ENCODE peak calls at places on chromosomes 3 and 15, in ten cellular contexts. F, G, C, D, A, U, P, S, W and E are unnamed samples.

GRCh38 chr3:141465221-141465620 is 21.6 kb upstream of the RASA2 start:
- DNase-seq in F (no peak), G (no peak), C (no peak), D (peak; percentile 24), A (no peak), U (no peak), P (peak; percentile 35), S (no peak), W (no peak), E (no peak)

GRCh38 chr15:93974804-93975481 is 256.4 kb upstream of the MCTP2 start:
- DNase-seq in F (no peak), G (no peak), C (no peak), D (peak; percentile 16), A (no peak), U (peak; percentile 80), P (peak; percentile 3), S (no peak), W (no peak), E (peak; percentile 28)

GRCh38 chr3:156413293-156413912 is 141.5 kb downstream of the SSR3 start:
- DNase-seq in F (no peak), G (no peak), C (no peak), D (no peak), A (no peak), U (no peak), P (no peak), S (no peak), W (no peak), E (no peak)

GRCh38 chr3:174440350-174440716 is 418.8 kb upstream of the NAALADL2 start:
- DNase-seq in F (no peak), G (no peak), C (no peak), D (no peak), A (no peak), U (no peak), P (peak; percentile 75), S (no peak), W (no peak), E (peak; percentile 30)

GRCh38 chr3:50519471-50520089 is 16.1 kb upstream of the CACNA2D2 start:
- DNase-seq in F (peak; percentile 72), G (no peak), C (no peak), D (peak; percentile 79), A (peak; percentile 83), U (peak; percentile 77), P (peak; percentile 30), S (peak; percentile 28), W (peak; percentile 54), E (peak; percentile 55)

GRCh38 chr3:42507751-42508335 is 5.4 kb downstream of the VIPR1 start:
- DNase-seq in F (no peak), G (no peak), C (no peak), D (no peak), A (no peak), U (no peak), P (no peak), S (no peak), W (no peak), E (peak; percentile 9)

GRCh38 chr3:140236836-140237476 is 302.0 kb downstream of the CLSTN2 start:
- DNase-seq in F (no peak), G (no peak), C (no peak), D (no peak), A (no peak), U (no peak), P (peak; percentile 50), S (no peak), W (no peak), E (no peak)

GRCh38 chr15:29815000-29815704 is 7.1 kb downstream of the TJP1 start:
- DNase-seq in F (no peak), G (no peak), C (no peak), D (no peak), A (no peak), U (no peak), P (peak; percentile 48), S (no peak), W (no peak), E (no peak)

GRCh38 chr15:62760506-62760905 is 282.0 kb upstream of the TPM1 start:
- DNase-seq in F (no peak), G (no peak), C (no peak), D (no peak), A (no peak), U (no peak), P (no peak), S (no peak), W (no peak), E (no peak)

GRCh38 chr3:17420668-17421067 is 321.8 kb downstream of the TBC1D5 start:
- DNase-seq in F (no peak), G (no peak), C (no peak), D (no peak), A (no peak), U (no peak), P (no peak), S (no peak), W (no peak), E (no peak)

GRCh38 chr15:92839696-92840095 is 60.4 kb upstream of the CHD2 start:
- DNase-seq in F (no peak), G (no peak), C (no peak), D (no peak), A (peak; percentile 56), U (no peak), P (no peak), S (no peak), W (no peak), E (no peak)

GRCh38 chr15:45431502-45431901 is 53.2 kb upstream of the GATM start:
- DNase-seq in F (no peak), G (no peak), C (no peak), D (no peak), A (no peak), U (no peak), P (no peak), S (no peak), W (no peak), E (no peak)

GRCh38 chr3:127572186-127572585 is 18.3 kb downstream of the TPRA1 start:
- DNase-seq in F (no peak), G (no peak), C (no peak), D (no peak), A (no peak), U (no peak), P (no peak), S (no peak), W (no peak), E (no peak)

GRCh38 chr15:73051402-73051810 is 857 bp upstream of the NEO1 start:
- DNase-seq in F (peak; percentile 4), G (no peak), C (peak; percentile 77), D (peak; percentile 78), A (no peak), U (peak; percentile 53), P (no peak), S (peak; percentile 14), W (no peak), E (no peak)

GRCh38 chr15:64770626-64771025 is 4.8 kb downstream of the RBPMS2 start:
- DNase-seq in F (no peak), G (no peak), C (no peak), D (no peak), A (no peak), U (no peak), P (no peak), S (no peak), W (no peak), E (no peak)

GRCh38 chr15:98715890-98716443 is 67.6 kb downstream of the IGF1R start:
- DNase-seq in F (no peak), G (no peak), C (no peak), D (no peak), A (no peak), U (no peak), P (no peak), S (no peak), W (no peak), E (peak; percentile 6)